ENCODE peak calls at places on chromosomes 4 and X, in six cellular contexts. One of them, this sample, is unnamed.

GRCh38 chr4:6125103-6125651 is 75.2 kb downstream of the JAKMIP1 start:
- DNase-seq in CD4-positive, alpha-beta T cell: no peak
- DNase-seq in HFF-Myc: no peak
- DNase-seq in nephron progenitor cell: no peak
- DNase-seq in astrocyte of the spinal cord: no peak
- DNase-seq in Kasumi-1: no peak
- DNase-seq in this sample: no peak

GRCh38 chr4:13985824-13986223 is 358.3 kb upstream of the BOD1L1 start:
- DNase-seq in nephron progenitor cell: no peak
- DNase-seq in Kasumi-1: no peak
- DNase-seq in HFF-Myc: no peak
- DNase-seq in astrocyte of the spinal cord: no peak
- DNase-seq in CD4-positive, alpha-beta T cell: no peak
- DNase-seq in this sample: peak

GRCh38 chrX:146154191-146154590 is 336.6 kb downstream of the SLITRK2 start:
- DNase-seq in HFF-Myc: no peak
- DNase-seq in Kasumi-1: no peak
- DNase-seq in CD4-positive, alpha-beta T cell: no peak
- DNase-seq in astrocyte of the spinal cord: no peak
- DNase-seq in nephron progenitor cell: no peak
- DNase-seq in this sample: no peak

GRCh38 chrX:140724337-140725105 is 15.0 kb downstream of the LINC00632 start:
- DNase-seq in astrocyte of the spinal cord: peak
- DNase-seq in HFF-Myc: no peak
- DNase-seq in Kasumi-1: no peak
- DNase-seq in CD4-positive, alpha-beta T cell: no peak
- DNase-seq in nephron progenitor cell: no peak
- DNase-seq in this sample: no peak

GRCh38 chrX:43267652-43268051 is 388.4 kb upstream of the MAOA start:
- DNase-seq in Kasumi-1: no peak
- DNase-seq in nephron progenitor cell: no peak
- DNase-seq in CD4-positive, alpha-beta T cell: no peak
- DNase-seq in astrocyte of the spinal cord: no peak
- DNase-seq in HFF-Myc: no peak
- DNase-seq in this sample: no peak

GRCh38 chr4:15153662-15154061 is 151.4 kb downstream of the CPEB2 start:
- DNase-seq in nephron progenitor cell: no peak
- DNase-seq in HFF-Myc: no peak
- DNase-seq in Kasumi-1: no peak
- DNase-seq in astrocyte of the spinal cord: no peak
- DNase-seq in CD4-positive, alpha-beta T cell: no peak
- DNase-seq in this sample: no peak

GRCh38 chrX:107654778-107655761 is 26.8 kb downstream of the PRPS1 start:
- DNase-seq in Kasumi-1: peak
- DNase-seq in HFF-Myc: peak
- DNase-seq in astrocyte of the spinal cord: peak
- DNase-seq in CD4-positive, alpha-beta T cell: peak
- DNase-seq in nephron progenitor cell: peak
- DNase-seq in this sample: peak

GRCh38 chrX:20517565-20517964 is 250.9 kb upstream of the RPS6KA3 start:
- DNase-seq in astrocyte of the spinal cord: no peak
- DNase-seq in HFF-Myc: peak
- DNase-seq in Kasumi-1: no peak
- DNase-seq in nephron progenitor cell: no peak
- DNase-seq in CD4-positive, alpha-beta T cell: no peak
- DNase-seq in this sample: no peak

GRCh38 chr4:105232374-105232773 is 85.7 kb downstream of the TET2 start:
- DNase-seq in astrocyte of the spinal cord: no peak
- DNase-seq in nephron progenitor cell: no peak
- DNase-seq in Kasumi-1: no peak
- DNase-seq in HFF-Myc: no peak
- DNase-seq in CD4-positive, alpha-beta T cell: no peak
- DNase-seq in this sample: no peak

GRCh38 chrX:135923353-135923752 is 29.8 kb downstream of the SAGE1 start:
- DNase-seq in CD4-positive, alpha-beta T cell: no peak
- DNase-seq in astrocyte of the spinal cord: no peak
- DNase-seq in Kasumi-1: no peak
- DNase-seq in nephron progenitor cell: peak
- DNase-seq in HFF-Myc: no peak
- DNase-seq in this sample: no peak

This sample was measured in left kidney.